ENCODE peak calls at places on chromosomes 6 and 20, in four cellular contexts. E is GM12878, G is HepG2, B is K562. Y is an unnamed sample.
A peak's percentile ranks its signal among the peaks of the same experiment; 100 is the strongest.

GRCh38 chr20:43514062-43514971 is 6.8 kb downstream of the L3MBTL1 start:
- DNase-seq in G (peak; percentile 100), B (peak; percentile 94), E (peak; percentile 92), Y (peak; percentile 69)

GRCh38 chr6:106666290-106667021 is 37.1 kb downstream of the QRSL1 start:
- DNase-seq in B (no peak), G (no peak), E (peak; percentile 64), Y (peak; percentile 17)

GRCh38 chr6:89921691-89922090 is 27.4 kb downstream of the GJA10 start:
- DNase-seq in B (no peak), E (no peak), G (no peak), Y (no peak)

GRCh38 chr20:24381886-24382285 is 87.5 kb upstream of the SYNDIG1 start:
- DNase-seq in G (no peak), E (no peak), B (no peak), Y (no peak)

GRCh38 chr6:69668916-69669315 is 127.9 kb downstream of the LMBRD1 start:
- DNase-seq in G (no peak), E (no peak), B (no peak), Y (no peak)

GRCh38 chr6:113616875-113617274 is 240.3 kb upstream of the MARCKS start:
- DNase-seq in B (no peak), E (no peak), G (no peak), Y (no peak)

GRCh38 chr6:118932421-118932820 is 2.5 kb downstream of the MCM9 start:
- DNase-seq in G (no peak), B (no peak), E (no peak), Y (no peak)

GRCh38 chr6:27178001-27178730 is 69.3 kb upstream of the PRSS16 start:
- DNase-seq in B (no peak), G (peak; percentile 51), E (peak; percentile 61), Y (no peak)

GRCh38 chr20:25076731-25077609 is 5.0 kb downstream of the VSX1 start:
- DNase-seq in G (peak; percentile 82), E (no peak), B (no peak), Y (no peak)

GRCh38 chr6:138691595-138692057 is 81.9 kb upstream of the CCDC28A start:
- DNase-seq in G (peak; percentile 45), B (no peak), E (no peak), Y (no peak)

GRCh38 chr6:2713473-2714358 is 37.0 kb downstream of the MYLK4 start:
- DNase-seq in G (no peak), B (no peak), E (no peak), Y (no peak)

GRCh38 chr6:160767019-160767646 is 65.1 kb downstream of the PLG start:
- DNase-seq in B (peak; percentile 37), E (no peak), G (peak; percentile 39), Y (peak; percentile 87)

GRCh38 chr20:483791-484644 is 21.7 kb upstream of the TBC1D20 start:
- DNase-seq in E (no peak), B (no peak), G (no peak), Y (no peak)

GRCh38 chr20:24672886-24673677 is 203.7 kb downstream of the SYNDIG1 start:
- DNase-seq in B (no peak), E (no peak), G (no peak), Y (no peak)

GRCh38 chr20:25324412-25324811 is 66.2 kb downstream of the ABHD12 start:
- DNase-seq in G (no peak), B (no peak), E (no peak), Y (no peak)

GRCh38 chr6:145277358-145278097 is 457.8 kb downstream of the EPM2A start:
- DNase-seq in G (no peak), B (no peak), E (no peak), Y (no peak)

GRCh38 chr6:158638393-158638792 is 6.2 kb downstream of the DYNLT1 start:
- DNase-seq in G (no peak), B (no peak), E (no peak), Y (no peak)

GRCh38 chr6:29925341-29926080 is 16.8 kb upstream of the HLA-A start:
- DNase-seq in B (no peak), E (no peak), G (no peak), Y (no peak)

GRCh38 chr6:160102956-160103824 is 18.4 kb upstream of the SLC22A1 start:
- DNase-seq in E (no peak), G (peak; percentile 45), B (peak; percentile 42), Y (peak; percentile 67)

GRCh38 chr6:117776441-117776840 is 101.2 kb downstream of the NUS1 start:
- DNase-seq in G (peak; percentile 10), B (no peak), E (no peak), Y (no peak)

GRCh38 chr6:43951756-43952675 is 175.2 kb downstream of the MRPL14 start:
- DNase-seq in B (no peak), G (peak; percentile 31), E (no peak), Y (no peak)

GRCh38 chr20:49511788-49512525 is 29.5 kb upstream of the KCNB1 start:
- DNase-seq in B (no peak), E (no peak), G (no peak), Y (no peak)

GRCh38 chr20:59835448-59836395 is 97.7 kb downstream of the SYCP2 start:
- DNase-seq in G (no peak), E (no peak), B (no peak), Y (no peak)

GRCh38 chr6:36075656-36076055 is 48.0 kb downstream of the MAPK14 start:
- DNase-seq in E (no peak), G (peak; percentile 71), B (peak; percentile 53), Y (no peak)

GRCh38 chr6:121771937-121772717 is 336.7 kb downstream of the GJA1 start:
- DNase-seq in G (no peak), E (no peak), B (no peak), Y (no peak)

GRCh38 chr6:154962751-154963150 is 32.4 kb upstream of the TIAM2 start:
- DNase-seq in B (no peak), E (no peak), G (peak; percentile 40), Y (no peak)

GRCh38 chr6:31079656-31080261 is 32.6 kb downstream of the C6orf15 start:
- DNase-seq in E (no peak), B (peak; percentile 46), G (peak; percentile 64), Y (peak; percentile 84)

GRCh38 chr6:96152114-96152708 is 136.4 kb downstream of the FUT9 start:
- DNase-seq in E (no peak), B (no peak), G (no peak), Y (no peak)

GRCh38 chr6:31582230-31582601 is at the start of gene LTB:
- DNase-seq in G (no peak), B (no peak), E (no peak), Y (no peak)

GRCh38 chr20:58293453-58293852 is 16.1 kb upstream of the RAB22A start:
- DNase-seq in G (peak; percentile 28), B (peak; percentile 58), E (no peak), Y (no peak)

GRCh38 chr6:38153076-38153475 is 333.5 kb downstream of the ZFAND3 start:
- DNase-seq in G (no peak), E (no peak), B (no peak), Y (no peak)

GRCh38 chr6:155278319-155279049 is 14.7 kb downstream of the CLDN20 start:
- DNase-seq in G (no peak), B (no peak), E (no peak), Y (no peak)

GRCh38 chr6:31239854-31240253 is 32.0 kb downstream of the HLA-C start:
- DNase-seq in G (no peak), B (no peak), E (no peak), Y (no peak)

GRCh38 chr6:105263685-105264298 is 84.0 kb upstream of the POPDC3 start:
- DNase-seq in B (no peak), E (no peak), G (no peak), Y (no peak)

GRCh38 chr6:41966961-41967311 is 25.3 kb upstream of the CCND3 start:
- DNase-seq in G (peak; percentile 84), E (no peak), B (peak; percentile 86), Y (no peak)

GRCh38 chr6:110812719-110813118 is 2.5 kb downstream of the CDK19 start:
- DNase-seq in G (no peak), B (no peak), E (no peak), Y (no peak)

GRCh38 chr6:137155830-137156229 is 17.6 kb downstream of the IL22RA2 start:
- DNase-seq in G (no peak), B (no peak), E (peak; percentile 48), Y (no peak)

GRCh38 chr6:26330835-26331808 is 33.9 kb upstream of the BTN3A2 start:
- DNase-seq in E (no peak), G (peak; percentile 73), B (peak; percentile 73), Y (no peak)

DNA sequence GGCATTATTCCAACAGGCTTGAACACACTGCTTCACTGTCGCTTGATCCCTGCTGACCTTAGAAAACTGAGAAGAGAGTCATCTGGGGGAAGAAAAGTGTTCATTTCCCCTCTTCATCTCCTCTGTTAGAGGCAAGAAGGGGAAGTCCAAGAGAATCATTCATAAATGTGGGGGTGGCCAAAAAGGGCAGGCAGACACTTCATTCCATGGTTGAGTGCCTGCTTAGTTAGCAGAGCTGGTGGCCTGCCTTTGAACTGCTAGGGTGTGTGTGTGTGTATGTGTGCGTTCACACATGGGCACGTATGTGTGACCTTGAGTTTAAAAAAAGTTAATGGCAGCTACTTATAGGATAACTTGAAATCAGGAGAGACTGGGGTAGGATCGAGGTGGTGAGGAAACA is 39.4 kb upstream of the RFPL4B start:
- DNase-seq in B (no peak), E (peak; percentile 56), G (no peak), Y (no peak)
- TF ChIP-seq CREB1 in B (no peak), E (no peak), G (no peak), Y (no peak)

GRCh38 chr6:53103993-53104675 is 38.9 kb downstream of the FBXO9 start:
- DNase-seq in E (no peak), G (peak; percentile 74), B (peak; percentile 15), Y (no peak)
- TF ChIP-seq ZNF274 in E (no peak), G (no peak), B (no peak), Y (no peak)

DNA sequence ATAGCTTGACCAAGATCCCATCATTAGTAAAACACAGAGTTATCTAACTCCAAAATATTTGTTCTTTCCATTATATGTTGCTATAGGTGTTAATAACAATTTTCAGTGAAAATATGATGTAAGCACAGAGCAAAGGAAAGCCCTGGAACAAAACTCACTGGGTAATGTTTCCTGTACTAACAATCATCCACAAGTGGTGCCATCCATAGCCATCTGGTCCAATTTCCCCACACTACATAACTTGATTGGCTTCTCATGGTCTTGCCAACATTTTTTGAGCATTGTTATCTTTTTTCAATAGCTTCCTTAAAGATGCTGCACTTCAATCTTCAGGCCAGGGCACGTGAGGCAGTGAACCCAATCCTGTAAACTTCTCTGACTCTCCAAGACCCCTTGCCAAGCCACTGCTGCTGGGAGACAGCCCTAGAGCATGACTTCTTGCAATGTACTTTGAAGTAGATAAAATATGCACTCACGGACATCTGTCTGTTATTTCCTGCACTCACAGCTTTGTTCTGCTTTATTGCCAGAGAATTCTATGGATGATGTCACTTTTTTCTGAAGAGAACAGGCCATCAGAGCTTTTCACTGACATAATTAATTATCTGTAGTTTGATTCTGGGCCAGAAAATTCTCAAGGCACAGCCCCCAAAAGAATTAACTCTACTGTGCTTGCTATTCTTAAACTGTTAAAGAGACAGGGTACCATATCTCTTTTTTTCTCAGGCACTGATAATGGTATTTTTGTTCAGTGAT is 97.5 kb upstream of the TMEM30A start:
- DNase-seq in E (no peak), G (no peak), B (no peak), Y (no peak)
- TF ChIP-seq KDM1A in E (no peak), G (no peak), B (no peak), Y (no peak)

DNA sequence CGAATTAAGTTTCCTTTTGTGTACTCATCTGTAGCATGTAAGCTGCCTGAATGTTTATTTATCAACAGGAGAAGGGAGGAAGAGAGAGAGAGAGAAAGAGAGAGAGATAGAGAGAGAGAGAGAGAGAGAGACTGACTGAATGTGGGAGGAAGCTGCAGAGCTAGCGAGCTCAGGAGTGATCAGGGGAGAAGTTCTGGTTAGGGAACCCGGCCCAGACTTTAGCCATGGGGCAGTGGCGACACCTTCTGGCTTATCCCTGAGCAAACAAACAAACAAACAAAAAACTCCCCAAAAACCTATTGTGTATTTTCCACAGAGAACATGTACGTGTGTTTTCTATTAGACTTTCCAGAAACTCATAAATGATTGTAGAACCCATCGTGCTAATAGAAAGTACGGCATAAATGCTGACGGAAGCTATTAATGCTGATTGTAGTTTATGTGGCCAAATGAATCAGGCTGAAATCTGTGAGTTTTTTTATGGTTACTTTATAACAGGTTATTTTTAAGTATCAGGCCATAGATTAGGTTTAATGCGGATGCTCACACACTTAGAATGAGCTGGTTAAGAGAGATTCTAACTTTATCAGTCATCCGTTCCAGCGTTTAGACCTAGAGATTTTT is 92.8 kb downstream of the CLIC5 start:
- DNase-seq in B (peak; percentile 46), G (no peak), E (no peak), Y (peak; percentile 81)
- TF ChIP-seq CREB1 in B (no peak), G (no peak), E (no peak), Y (no peak)